ENCODE peak calls at places on chromosomes 7 and 10, in five cellular contexts. Z is sigmoid colon, E is H7, M is PC-9, X is heart left ventricle. U is an unnamed sample.

GRCh38 chr10:100072514-100072913 is 9.2 kb downstream of the CPN1 start:
- DNase-seq in Z (no peak), E (no peak), M (no peak), X (no peak), U (no peak)

GRCh38 chr10:132420469-132421376 is 23.7 kb downstream of the PWWP2B start:
- DNase-seq in Z (no peak), E (peak; percentile 73), M (peak; percentile 77), X (peak; percentile 77), U (peak; percentile 18)

GRCh38 chr7:36707465-36707864 is 16.8 kb downstream of the AOAH start:
- DNase-seq in Z (no peak), E (no peak), M (no peak), X (no peak), U (no peak)

GRCh38 chr10:62027841-62028501 is 126.5 kb downstream of the ARID5B start:
- DNase-seq in Z (no peak), E (no peak), M (no peak), X (no peak), U (no peak)

GRCh38 chr10:15113766-15114165 is 16.6 kb downstream of the RPP38 start:
- DNase-seq in Z (no peak), E (no peak), M (no peak), X (no peak), U (no peak)

GRCh38 chr10:35640474-35640873 is 1.6 kb downstream of the FZD8 start:
- DNase-seq in Z (peak; percentile 83), E (peak; percentile 86), M (no peak), X (peak; percentile 85), U (peak; percentile 69)

GRCh38 chr7:107138696-107139420 is 29.9 kb upstream of the HBP1 start:
- DNase-seq in Z (no peak), E (no peak), M (no peak), X (no peak), U (no peak)

GRCh38 chr10:34613491-34613890 is 201.6 kb downstream of the PARD3 start:
- DNase-seq in Z (no peak), E (no peak), M (no peak), X (no peak), U (no peak)

GRCh38 chr7:125430013-125430412 is 500.4 kb upstream of the POT1 start:
- DNase-seq in Z (no peak), E (no peak), M (no peak), X (no peak), U (no peak)

DNA sequence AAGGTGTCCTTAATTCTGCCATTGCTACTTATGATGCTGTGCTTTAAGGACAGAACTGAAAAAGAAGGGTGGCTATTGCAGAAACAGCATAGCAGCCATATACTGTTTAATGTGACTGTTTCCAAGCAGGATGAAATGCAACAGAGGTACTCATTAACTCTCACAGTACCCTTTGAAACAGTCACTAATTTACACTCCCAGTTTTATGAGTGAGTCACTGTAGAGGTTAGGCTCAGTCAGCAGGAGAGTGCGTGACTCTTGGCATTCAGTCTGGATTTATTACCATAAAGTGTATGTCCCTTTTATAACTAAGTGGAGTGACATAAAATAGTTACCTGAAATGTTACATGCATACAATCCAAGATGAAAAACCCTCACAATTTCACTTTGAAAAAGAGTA is 27.7 kb downstream of the ALDH18A1 start:
- DNase-seq in Z (no peak), E (no peak), M (no peak), X (no peak), U (no peak)
- H3K36me3 ChIP-seq in Z (peaks cover 87% of the 10 kb centered on the region), E (peaks cover 32% of the 10 kb centered on the region), M (peaks cover 7% of the 10 kb centered on the region), X (peaks cover 99% of the 10 kb centered on the region), U (peaks cover 10% of the 10 kb centered on the region)

GRCh38 chr7:32573110-32573687 is 77.9 kb downstream of the AVL9 start:
- DNase-seq in Z (no peak), E (no peak), M (no peak), X (no peak), U (no peak)

GRCh38 chr7:32577421-32577820 is 82.1 kb downstream of the AVL9 start:
- DNase-seq in Z (no peak), E (no peak), M (no peak), X (no peak), U (no peak)

GRCh38 chr7:32569388-32570289 is 74.3 kb downstream of the AVL9 start:
- DNase-seq in Z (no peak), E (no peak), M (no peak), X (no peak), U (no peak)

GRCh38 chr7:32579776-32580175 is 84.5 kb downstream of the AVL9 start:
- DNase-seq in Z (no peak), E (no peak), M (no peak), X (no peak), U (no peak)

GRCh38 chr7:32574626-32575025 is 79.3 kb downstream of the AVL9 start:
- DNase-seq in Z (no peak), E (no peak), M (no peak), X (no peak), U (no peak)
- H3K36me3 ChIP-seq in Z (peaks cover 85% of the 10 kb centered on the region), E (peaks cover 18% of the 10 kb centered on the region), M (peaks cover 57% of the 10 kb centered on the region), X (peaks cover 95% of the 10 kb centered on the region), U (peaks cover 4% of the 10 kb centered on the region)

GRCh38 chr10:8014649-8015048 is 39.8 kb upstream of the GATA3 start:
- DNase-seq in Z (no peak), E (peak; percentile 24), M (no peak), X (no peak), U (no peak)

GRCh38 chr10:8009031-8009430 is 45.5 kb upstream of the GATA3 start:
- DNase-seq in Z (no peak), E (peak; percentile 36), M (no peak), X (no peak), U (no peak)

GRCh38 chr10:8013011-8013410 is 41.5 kb upstream of the GATA3 start:
- DNase-seq in Z (no peak), E (no peak), M (no peak), X (no peak), U (no peak)

GRCh38 chr10:8017276-8017675 is 37.2 kb upstream of the GATA3 start:
- DNase-seq in Z (no peak), E (peak; percentile 50), M (no peak), X (no peak), U (no peak)

GRCh38 chr10:8013619-8014018 is 40.9 kb upstream of the GATA3 start:
- DNase-seq in Z (no peak), E (no peak), M (no peak), X (no peak), U (no peak)
- H3K36me3 ChIP-seq in Z (peaks cover 54% of the 10 kb centered on the region), E (no peaks in the 10 kb centered on the region), M (no peaks in the 10 kb centered on the region), X (peaks cover 72% of the 10 kb centered on the region), U (no peaks in the 10 kb centered on the region)

GRCh38 chr7:87851242-87851641 is 24.9 kb downstream of the SLC25A40 start:
- DNase-seq in Z (no peak), E (no peak), M (no peak), X (no peak), U (peak; percentile 36)
- H3K36me3 ChIP-seq in Z (peaks cover 35% of the 10 kb centered on the region), E (peaks cover 2% of the 10 kb centered on the region), M (peaks cover 3% of the 10 kb centered on the region), X (peaks cover 68% of the 10 kb centered on the region), U (no peaks in the 10 kb centered on the region)

GRCh38 chr7:140027866-140028265 is 34.9 kb downstream of the PARP12 start:
- DNase-seq in Z (no peak), E (no peak), M (no peak), X (no peak), U (no peak)

GRCh38 chr7:140026935-140027334 is 35.8 kb downstream of the PARP12 start:
- DNase-seq in Z (no peak), E (no peak), M (no peak), X (no peak), U (no peak)

GRCh38 chr7:140025814-140026433 is 36.8 kb downstream of the PARP12 start:
- DNase-seq in Z (no peak), E (no peak), M (no peak), X (no peak), U (no peak)

GRCh38 chr7:140029072-140029471 is 33.7 kb downstream of the PARP12 start:
- DNase-seq in Z (no peak), E (no peak), M (no peak), X (no peak), U (no peak)

GRCh38 chr7:140028311-140028710 is 34.4 kb downstream of the PARP12 start:
- DNase-seq in Z (no peak), E (no peak), M (no peak), X (no peak), U (no peak)
- H3K36me3 ChIP-seq in Z (peaks cover 48% of the 10 kb centered on the region), E (no peaks in the 10 kb centered on the region), M (no peaks in the 10 kb centered on the region), X (peaks cover 90% of the 10 kb centered on the region), U (peaks cover 8% of the 10 kb centered on the region)

GRCh38 chr10:125756853-125757487 is 18.7 kb downstream of the MMP21 start:
- DNase-seq in Z (no peak), E (no peak), M (no peak), X (no peak), U (no peak)
- H3K36me3 ChIP-seq in Z (peaks cover 66% of the 10 kb centered on the region), E (peaks cover 12% of the 10 kb centered on the region), M (peaks cover 5% of the 10 kb centered on the region), X (peaks cover 97% of the 10 kb centered on the region), U (peaks cover 9% of the 10 kb centered on the region)

GRCh38 chr10:95353123-95353522 is 62.3 kb upstream of the PDLIM1 start:
- DNase-seq in Z (no peak), E (no peak), M (no peak), X (no peak), U (no peak)
- H3K36me3 ChIP-seq in Z (peaks cover 100% of the 10 kb centered on the region), E (peaks cover 3% of the 10 kb centered on the region), M (no peaks in the 10 kb centered on the region), X (peaks cover 96% of the 10 kb centered on the region), U (no peaks in the 10 kb centered on the region)

U was measured in fibroblast of lung.